ENCODE peak calls at places on chromosomes 4 and X, in nine cellular contexts. Q is tibial artery, X is fibroblast of lung, P is cardiac muscle cell, N is colonic mucosa, E is testis, A is BE2C, G is tibial nerve, Y is uterus. V is an unnamed sample.

GRCh38 chr4:16085822-16086221 is 2.0 kb upstream of the PROM1 start:
- DNase-seq in P (no peak), A (no peak), X (no peak), G (no peak), E (no peak), N (no peak), Y (no peak), Q (no peak), V (no peak)

GRCh38 chrX:39848243-39848642 is 249.5 kb downstream of the BCOR start:
- DNase-seq in E (no peak), Q (no peak), X (peak; percentile 88), N (no peak), P (no peak), G (peak; percentile 9), Y (peak; percentile 38), A (no peak), V (no peak)

GRCh38 chr4:164357957-164358356 is 396.0 kb upstream of the SMIM31 start:
- DNase-seq in E (no peak), G (no peak), A (no peak), P (no peak), Q (no peak), X (peak; percentile 9), Y (no peak), N (no peak), V (no peak)

GRCh38 chr4:78784255-78784654 is 8.1 kb downstream of the BMP2K start:
- DNase-seq in G (no peak), N (no peak), A (no peak), Q (no peak), P (peak; percentile 42), Y (no peak), X (peak; percentile 81), E (no peak), V (no peak)

GRCh38 chr4:144499777-144500176 is 146.2 kb upstream of the HHIP start:
- DNase-seq in G (no peak), Y (no peak), N (no peak), X (no peak), E (no peak), Q (no peak), P (no peak), A (no peak), V (no peak)

GRCh38 chr4:181523973-181524372 is 719.2 kb upstream of the TENM3 start:
- DNase-seq in Q (no peak), E (no peak), G (no peak), A (no peak), Y (no peak), P (no peak), X (no peak), N (no peak), V (no peak)

GRCh38 chr4:183398298-183399129 is 45.9 kb upstream of the CDKN2AIP start:
- DNase-seq in G (peak; percentile 20), X (peak; percentile 69), Y (peak; percentile 55), A (peak; percentile 86), P (peak; percentile 81), N (peak; percentile 78), E (peak; percentile 78), Q (peak; percentile 79), V (peak; percentile 75)

GRCh38 chr4:88803600-88804096 is 106.0 kb upstream of the NAP1L5 start:
- DNase-seq in Y (no peak), Q (peak; percentile 73), P (no peak), E (peak; percentile 51), A (no peak), X (peak; percentile 97), N (peak; percentile 79), G (peak; percentile 77), V (no peak)

DNA sequence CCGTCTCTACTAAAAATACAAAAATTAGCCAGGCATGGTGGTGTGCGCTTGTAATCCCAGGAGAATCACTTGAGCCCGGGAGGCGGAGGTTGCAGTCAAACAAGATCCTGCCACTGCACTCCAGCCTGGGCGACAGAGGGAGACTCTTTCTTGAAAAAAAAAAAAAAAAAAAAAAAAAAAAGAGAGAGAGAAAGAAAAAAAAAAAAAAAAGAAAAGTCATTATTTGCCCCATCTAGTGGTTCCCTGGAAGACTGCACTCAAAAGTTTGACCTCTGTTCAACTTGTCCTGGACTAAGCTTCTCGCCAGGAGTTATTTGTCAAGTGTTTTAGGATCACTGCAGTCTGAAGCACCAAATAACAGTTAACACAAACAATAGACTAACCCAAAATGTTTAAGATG is 45.3 kb upstream of the KCTD8 start:
- DNase-seq in Y (no peak), E (no peak), X (no peak), A (no peak), P (peak; percentile 63), Q (no peak), G (no peak), N (no peak), V (no peak)
- TF ChIP-seq CTCF in Y (no peak), E (no peak), X (peak; percentile 37), A (peak; percentile 49), P (peak; percentile 34), Q (no peak), G (no peak), N (no peak), V (peak; percentile 41)

DNA sequence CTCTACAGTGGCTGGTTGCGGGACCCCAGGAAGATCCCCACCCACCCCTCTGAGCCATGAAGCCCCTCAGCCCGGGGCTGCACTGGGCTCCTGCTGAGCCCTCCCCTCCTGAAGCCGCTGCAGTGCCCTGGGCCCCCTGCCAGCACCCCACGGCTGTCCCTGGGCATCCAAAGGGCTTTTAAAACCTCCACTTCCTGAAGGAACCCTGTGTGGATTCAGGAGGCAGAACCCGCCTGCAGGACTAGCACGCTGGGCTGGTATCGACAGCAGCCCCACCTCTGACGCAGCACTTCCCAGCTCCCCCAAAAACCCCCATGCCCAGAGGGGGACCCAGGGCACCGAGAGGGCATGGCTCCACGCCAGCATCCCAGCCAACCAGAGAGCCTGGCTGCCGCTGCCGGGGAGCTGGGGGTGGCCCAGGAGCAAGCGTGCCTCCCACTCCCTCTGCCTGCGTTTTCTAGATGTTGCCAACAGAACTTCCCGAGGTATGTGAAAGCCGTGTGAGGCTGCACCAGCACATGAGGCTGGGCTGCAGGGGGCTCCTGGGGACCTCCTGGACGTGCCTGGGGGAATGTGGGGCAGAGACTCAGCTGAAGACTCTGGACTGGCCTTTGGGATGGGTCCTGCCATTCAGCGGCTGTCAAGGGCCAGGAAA is 6.3 kb downstream of the MXD4 start:
- DNase-seq in G (peak; percentile 8), X (no peak), Q (peak; percentile 79), P (no peak), Y (peak; percentile 63), A (peak; percentile 26), E (peak; percentile 88), N (peak; percentile 17), V (peak; percentile 64)
- H3K36me3 ChIP-seq in G (peaks cover 59% of the 10 kb centered on the region), X (peaks cover 16% of the 10 kb centered on the region), Q (peaks cover 48% of the 10 kb centered on the region), P (peaks cover 5% of the 10 kb centered on the region), Y (no peaks in the 10 kb centered on the region), A (peaks cover 47% of the 10 kb centered on the region), E (no peaks in the 10 kb centered on the region), N (peaks cover 10% of the 10 kb centered on the region), V (peaks cover 71% of the 10 kb centered on the region)

GRCh38 chr4:106136777-106137331 is 179.2 kb downstream of the TBCK start:
- DNase-seq in Q (no peak), P (no peak), N (no peak), Y (no peak), X (no peak), G (no peak), E (no peak), A (no peak), V (no peak)

GRCh38 chr4:106142616-106143015 is 173.4 kb downstream of the TBCK start:
- DNase-seq in A (no peak), E (no peak), G (no peak), Q (no peak), N (no peak), P (no peak), Y (no peak), X (no peak), V (no peak)

GRCh38 chr4:106140601-106141000 is 175.4 kb downstream of the TBCK start:
- DNase-seq in Y (no peak), A (no peak), Q (no peak), G (no peak), X (peak; percentile 19), N (no peak), E (no peak), P (no peak), V (no peak)
- TF ChIP-seq CTCF in Y (no peak), A (no peak), Q (no peak), G (no peak), X (peak; percentile 2), N (no peak), E (no peak), P (no peak), V (no peak)

GRCh38 chr4:75655562-75655961 is 17.6 kb downstream of the G3BP2 start:
- DNase-seq in P (no peak), E (no peak), G (no peak), N (no peak), Y (no peak), X (no peak), Q (no peak), A (no peak), V (no peak)

GRCh38 chr4:75660491-75660890 is 12.7 kb downstream of the G3BP2 start:
- DNase-seq in A (no peak), G (no peak), Y (no peak), N (no peak), Q (no peak), E (no peak), P (no peak), X (no peak), V (no peak)

GRCh38 chr4:75658881-75659280 is 14.3 kb downstream of the G3BP2 start:
- DNase-seq in E (no peak), Q (no peak), X (peak; percentile 37), N (no peak), G (no peak), Y (no peak), A (no peak), P (no peak), V (no peak)

GRCh38 chr4:75662626-75663025 is 10.6 kb downstream of the G3BP2 start:
- DNase-seq in Y (no peak), G (no peak), N (no peak), A (no peak), P (no peak), X (no peak), Q (no peak), E (no peak), V (no peak)

DNA sequence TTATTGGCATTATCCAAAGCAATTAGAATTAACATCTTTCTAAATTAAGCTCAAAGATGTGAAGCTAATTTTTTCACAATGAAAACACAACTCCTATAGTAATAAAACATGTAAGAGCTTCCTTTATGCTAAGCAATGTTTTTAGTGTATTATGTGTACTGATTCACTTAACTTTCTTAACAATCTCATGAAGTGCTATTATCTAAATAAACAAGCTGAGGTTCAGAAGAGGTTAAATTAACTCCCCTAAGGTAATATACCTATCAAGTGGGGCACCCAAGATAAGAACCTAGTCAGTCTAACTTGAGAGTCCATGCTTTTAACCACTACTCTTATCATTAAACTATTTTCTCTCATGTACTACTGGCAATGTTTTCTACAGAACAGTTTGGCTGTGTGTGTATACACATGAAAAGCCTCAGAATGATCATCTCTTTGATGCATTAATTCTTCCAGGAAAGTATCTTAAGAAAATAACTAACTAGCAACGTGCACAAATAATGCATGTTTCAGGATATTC is 13.6 kb downstream of the G3BP2 start:
- DNase-seq in Y (no peak), X (no peak), N (no peak), E (no peak), P (peak; percentile 19), Q (no peak), G (no peak), A (no peak), V (no peak)
- H3K36me3 ChIP-seq in Y (no peaks in the 10 kb centered on the region), X (peaks cover 6% of the 10 kb centered on the region), N (peaks cover 8% of the 10 kb centered on the region), E (no peaks in the 10 kb centered on the region), P (peaks cover 36% of the 10 kb centered on the region), Q (peaks cover 57% of the 10 kb centered on the region), G (peaks cover 51% of the 10 kb centered on the region), A (peaks cover 59% of the 10 kb centered on the region), V (peaks cover 2% of the 10 kb centered on the region)

GRCh38 chr4:85391568-85392410 is 83.2 kb upstream of the ARHGAP24 start:
- DNase-seq in X (no peak), N (no peak), Q (no peak), Y (no peak), G (no peak), A (no peak), P (no peak), E (no peak), V (no peak)
- TF ChIP-seq CTCF in X (no peak), N (no peak), Q (no peak), Y (no peak), G (no peak), A (no peak), P (no peak), E (no peak), V (no peak)